ENCODE peak calls at places on chromosomes 2 and 18, in five cellular contexts. A is NCI-H1105, E is heart right ventricle, P is H9, O is GM19239. C is an unnamed sample.

GRCh38 chr18:2512059-2512458 is 59.2 kb downstream of the METTL4 start:
- DNase-seq in A (no peak), E (no peak), P (no peak), O (no peak), C (no peak)

GRCh38 chr2:120686511-120687168 is 49.0 kb upstream of the GLI2 start:
- DNase-seq in A (no peak), E (no peak), P (no peak), O (no peak), C (no peak)

GRCh38 chr18:76252880-76253279 is 242.2 kb downstream of the ZNF516 start:
- DNase-seq in A (no peak), E (no peak), P (no peak), O (no peak), C (no peak)

GRCh38 chr18:10057808-10058791 is 144.3 kb downstream of the VAPA start:
- DNase-seq in A (no peak), E (no peak), P (no peak), O (no peak), C (no peak)

GRCh38 chr2:36530983-36531354 is 67.0 kb downstream of the FEZ2 start:
- DNase-seq in A (no peak), E (no peak), P (no peak), O (no peak), C (no peak)

GRCh38 chr2:157747695-157748370 is 119.2 kb upstream of the ACVR1C start:
- DNase-seq in A (no peak), E (no peak), P (no peak), O (no peak), C (no peak)

GRCh38 chr2:102753563-102754159 is 8.2 kb upstream of the TMEM182 start:
- DNase-seq in A (peak; percentile 24), E (no peak), P (no peak), O (no peak), C (no peak)

GRCh38 chr2:192578780-192579179 is 384.0 kb upstream of the TMEFF2 start:
- DNase-seq in A (no peak), E (no peak), P (no peak), O (no peak), C (no peak)

GRCh38 chr18:36441872-36442271 is 144.4 kb downstream of the FHOD3 start:
- DNase-seq in A (no peak), E (no peak), P (no peak), O (no peak), C (no peak)

GRCh38 chr2:240286596-240286995 is 146.1 kb upstream of the OTOS start:
- DNase-seq in A (no peak), E (no peak), P (no peak), O (no peak), C (no peak)

GRCh38 chr18:78794031-78794430 is 185.6 kb upstream of the SALL3 start:
- DNase-seq in A (no peak), E (no peak), P (no peak), O (no peak), C (no peak)

GRCh38 chr2:20781656-20782265 is 41.1 kb downstream of the LDAH start:
- DNase-seq in A (peak; percentile 11), E (no peak), P (no peak), O (no peak), C (peak; percentile 3)